ENCODE peak calls at places on chromosomes 7 and 10, in six cellular contexts. One of them, this sample, is unnamed. For H3K27me3, the result is how much of the 10 kb centered on the place peaks cover.

GRCh38 chr7:81618400-81619014 is 151.3 kb downstream of the HGF start:
- DNase-seq in H1: no peak
- DNase-seq in K562: no peak
- DNase-seq in HCT116: peak
- DNase-seq in SK-N-SH: no peak
- DNase-seq in HepG2: peak
- DNase-seq in this sample: no peak

GRCh38 chr10:3213174-3213573 is 40.6 kb upstream of the PITRM1 start:
- DNase-seq in SK-N-SH: no peak
- DNase-seq in HepG2: no peak
- DNase-seq in HCT116: no peak
- DNase-seq in K562: no peak
- DNase-seq in H1: no peak
- DNase-seq in this sample: no peak

GRCh38 chr7:151272877-151273276 is 24.4 kb upstream of the SMARCD3 start:
- DNase-seq in H1: no peak
- DNase-seq in K562: no peak
- DNase-seq in HepG2: no peak
- DNase-seq in HCT116: no peak
- DNase-seq in SK-N-SH: no peak
- DNase-seq in this sample: no peak

GRCh38 chr10:70592186-70592735 is 10.3 kb downstream of the PRF1 start:
- DNase-seq in H1: no peak
- DNase-seq in K562: no peak
- DNase-seq in SK-N-SH: no peak
- DNase-seq in HepG2: no peak
- DNase-seq in HCT116: no peak
- DNase-seq in this sample: no peak

GRCh38 chr10:124743188-124744046 is 761 bp downstream of the FAM53B start:
- DNase-seq in HCT116: no peak
- DNase-seq in K562: peak
- DNase-seq in SK-N-SH: peak
- DNase-seq in H1: no peak
- DNase-seq in HepG2: no peak
- DNase-seq in this sample: no peak

GRCh38 chr10:119653209-119653608 is 2.0 kb downstream of the BAG3 start:
- DNase-seq in HepG2: no peak
- DNase-seq in HCT116: no peak
- DNase-seq in K562: no peak
- DNase-seq in SK-N-SH: no peak
- DNase-seq in H1: no peak
- DNase-seq in this sample: no peak

GRCh38 chr7:70389752-70390151 is 742.2 kb upstream of the GALNT17 start:
- DNase-seq in H1: no peak
- DNase-seq in HepG2: no peak
- DNase-seq in HCT116: no peak
- DNase-seq in K562: no peak
- DNase-seq in SK-N-SH: no peak
- DNase-seq in this sample: no peak

GRCh38 chr7:108253275-108254044 is 123.3 kb upstream of the LAMB4 start:
- DNase-seq in H1: no peak
- DNase-seq in SK-N-SH: no peak
- DNase-seq in HCT116: no peak
- DNase-seq in K562: no peak
- DNase-seq in HepG2: no peak
- DNase-seq in this sample: no peak

GRCh38 chr7:98943336-98943735 is 65.0 kb downstream of the TRRAP start:
- DNase-seq in K562: no peak
- DNase-seq in HCT116: no peak
- DNase-seq in SK-N-SH: no peak
- DNase-seq in HepG2: no peak
- DNase-seq in H1: no peak
- DNase-seq in this sample: no peak

GRCh38 chr7:37216156-37216839 is 232.4 kb downstream of the ELMO1 start:
- DNase-seq in HCT116: no peak
- DNase-seq in K562: no peak
- DNase-seq in H1: no peak
- DNase-seq in HepG2: no peak
- DNase-seq in SK-N-SH: no peak
- DNase-seq in this sample: no peak

GRCh38 chr10:23158370-23158769 is 33.7 kb upstream of the PTF1A start:
- DNase-seq in K562: peak
- DNase-seq in H1: no peak
- DNase-seq in SK-N-SH: peak
- DNase-seq in HepG2: peak
- DNase-seq in HCT116: peak
- DNase-seq in this sample: peak

GRCh38 chr10:60845038-60845437 is 66.8 kb downstream of the CDK1 start:
- DNase-seq in HCT116: no peak
- DNase-seq in H1: no peak
- DNase-seq in HepG2: no peak
- DNase-seq in K562: no peak
- DNase-seq in SK-N-SH: no peak
- DNase-seq in this sample: no peak

GRCh38 chr10:65501259-65501658 is 1424.6 kb upstream of the LRRTM3 start:
- DNase-seq in HepG2: peak
- DNase-seq in SK-N-SH: no peak
- DNase-seq in H1: no peak
- DNase-seq in K562: no peak
- DNase-seq in HCT116: no peak
- DNase-seq in this sample: no peak

GRCh38 chr10:34670101-34670500 is 145.0 kb downstream of the PARD3 start:
- DNase-seq in SK-N-SH: no peak
- DNase-seq in K562: no peak
- DNase-seq in HCT116: no peak
- DNase-seq in H1: no peak
- DNase-seq in HepG2: no peak
- DNase-seq in this sample: no peak

GRCh38 chr7:122262246-122262645 is 42.3 kb downstream of the FEZF1 start:
- DNase-seq in HepG2: no peak
- DNase-seq in K562: no peak
- DNase-seq in HCT116: no peak
- DNase-seq in H1: no peak
- DNase-seq in SK-N-SH: no peak
- DNase-seq in this sample: no peak

GRCh38 chr7:96026606-96027005 is 254.3 kb downstream of the DYNC1I1 start:
- DNase-seq in HepG2: no peak
- DNase-seq in HCT116: no peak
- DNase-seq in H1: no peak
- DNase-seq in K562: no peak
- DNase-seq in SK-N-SH: no peak
- DNase-seq in this sample: no peak

GRCh38 chr7:134571746-134572461 is 23.0 kb downstream of the AKR1B15 start:
- DNase-seq in H1: no peak
- DNase-seq in K562: no peak
- DNase-seq in SK-N-SH: no peak
- DNase-seq in HCT116: no peak
- DNase-seq in HepG2: no peak
- DNase-seq in this sample: no peak

GRCh38 chr7:290554-291301 is 758 bp downstream of the FOXL3 start:
- DNase-seq in HepG2: no peak
- DNase-seq in H1: no peak
- DNase-seq in SK-N-SH: peak
- DNase-seq in HCT116: no peak
- DNase-seq in K562: no peak
- DNase-seq in this sample: no peak

DNA sequence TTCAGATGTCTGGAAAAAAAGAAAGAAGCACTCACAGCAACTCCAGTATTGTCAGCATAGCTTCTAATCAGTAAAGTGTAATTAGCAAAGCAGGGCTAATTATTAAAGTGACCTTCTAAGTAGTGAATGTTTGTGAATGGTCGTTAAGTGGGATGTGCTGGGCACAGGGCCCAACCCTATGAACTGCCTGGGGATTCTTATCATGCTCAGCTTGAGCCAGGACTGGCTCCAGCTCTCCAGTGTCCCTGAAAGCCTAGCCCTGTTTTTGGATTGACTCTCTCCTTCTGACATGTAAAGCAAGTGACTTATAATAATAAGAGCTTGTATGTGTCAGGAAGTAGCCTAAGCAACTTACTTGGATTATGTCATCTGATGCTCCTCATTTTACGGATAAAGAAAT is 9.5 kb upstream of the TBX20 start:
- DNase-seq in HCT116: no peak
- DNase-seq in K562: no peak
- DNase-seq in HepG2: no peak
- DNase-seq in SK-N-SH: peak
- DNase-seq in H1: no peak
- DNase-seq in this sample: no peak
- H3K27me3 ChIP-seq in HCT116: under half
- H3K27me3 ChIP-seq in K562: under half
- H3K27me3 ChIP-seq in HepG2: under half
- H3K27me3 ChIP-seq in SK-N-SH: under half
- H3K27me3 ChIP-seq in H1: under half
- H3K27me3 ChIP-seq in this sample: half or more

DNA sequence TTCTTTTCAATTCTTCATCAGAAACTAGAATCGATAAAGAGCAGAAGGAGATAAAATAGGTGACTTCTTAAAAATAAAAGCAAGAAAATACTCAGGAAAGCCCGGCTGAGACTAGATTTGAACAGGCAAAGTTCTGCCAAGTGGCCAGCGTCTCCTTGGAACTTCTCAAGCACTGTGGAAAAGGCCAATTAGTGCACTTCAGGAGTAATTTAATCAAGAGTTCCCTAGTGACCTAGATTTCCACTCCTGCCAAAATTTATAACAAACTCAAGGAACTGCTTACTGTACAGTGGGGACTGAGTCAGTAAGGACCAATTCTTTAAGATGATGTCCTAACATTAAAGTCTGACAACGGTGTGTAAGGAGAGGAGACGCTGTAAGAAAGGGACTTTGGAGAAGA is 57.3 kb downstream of the CHCHD3 start:
- DNase-seq in SK-N-SH: no peak
- DNase-seq in HepG2: no peak
- DNase-seq in K562: no peak
- DNase-seq in HCT116: no peak
- DNase-seq in H1: no peak
- DNase-seq in this sample: no peak
- TF ChIP-seq YY1 in SK-N-SH: no peak
- TF ChIP-seq YY1 in HepG2: no peak
- TF ChIP-seq YY1 in K562: no peak
- TF ChIP-seq YY1 in HCT116: no peak
- TF ChIP-seq YY1 in H1: no peak
- TF ChIP-seq YY1 in this sample: no peak

GRCh38 chr7:157849341-157849596 is 512.5 kb downstream of the DNAJB6 start:
- DNase-seq in K562: no peak
- DNase-seq in HCT116: no peak
- DNase-seq in HepG2: no peak
- DNase-seq in SK-N-SH: no peak
- DNase-seq in H1: no peak
- DNase-seq in this sample: no peak

GRCh38 chr7:157848508-157849340 is 511.9 kb downstream of the DNAJB6 start:
- DNase-seq in HCT116: no peak
- DNase-seq in HepG2: no peak
- DNase-seq in H1: no peak
- DNase-seq in SK-N-SH: no peak
- DNase-seq in K562: no peak
- DNase-seq in this sample: no peak

GRCh38 chr7:157850481-157851444 is 514.0 kb downstream of the DNAJB6 start:
- DNase-seq in HepG2: no peak
- DNase-seq in HCT116: no peak
- DNase-seq in H1: no peak
- DNase-seq in K562: no peak
- DNase-seq in SK-N-SH: no peak
- DNase-seq in this sample: no peak

GRCh38 chr7:157851501-157852067 is 514.8 kb downstream of the DNAJB6 start:
- DNase-seq in SK-N-SH: no peak
- DNase-seq in HCT116: peak
- DNase-seq in H1: no peak
- DNase-seq in HepG2: peak
- DNase-seq in K562: no peak
- DNase-seq in this sample: no peak

GRCh38 chr7:157849726-157850125 is 512.9 kb downstream of the DNAJB6 start:
- DNase-seq in HepG2: no peak
- DNase-seq in K562: no peak
- DNase-seq in SK-N-SH: no peak
- DNase-seq in H1: no peak
- DNase-seq in HCT116: no peak
- DNase-seq in this sample: no peak
- H3K27me3 ChIP-seq in HepG2: under half
- H3K27me3 ChIP-seq in K562: half or more
- H3K27me3 ChIP-seq in SK-N-SH: under half
- H3K27me3 ChIP-seq in H1: under half
- H3K27me3 ChIP-seq in HCT116: under half
- H3K27me3 ChIP-seq in this sample: under half

GRCh38 chr7:79137942-79138341 is 315.5 kb downstream of the MAGI2 start:
- DNase-seq in HCT116: no peak
- DNase-seq in SK-N-SH: no peak
- DNase-seq in K562: no peak
- DNase-seq in H1: no peak
- DNase-seq in HepG2: no peak
- DNase-seq in this sample: no peak

GRCh38 chr7:79142706-79143105 is 310.8 kb downstream of the MAGI2 start:
- DNase-seq in HCT116: no peak
- DNase-seq in H1: no peak
- DNase-seq in K562: no peak
- DNase-seq in HepG2: no peak
- DNase-seq in SK-N-SH: no peak
- DNase-seq in this sample: no peak

DNA sequence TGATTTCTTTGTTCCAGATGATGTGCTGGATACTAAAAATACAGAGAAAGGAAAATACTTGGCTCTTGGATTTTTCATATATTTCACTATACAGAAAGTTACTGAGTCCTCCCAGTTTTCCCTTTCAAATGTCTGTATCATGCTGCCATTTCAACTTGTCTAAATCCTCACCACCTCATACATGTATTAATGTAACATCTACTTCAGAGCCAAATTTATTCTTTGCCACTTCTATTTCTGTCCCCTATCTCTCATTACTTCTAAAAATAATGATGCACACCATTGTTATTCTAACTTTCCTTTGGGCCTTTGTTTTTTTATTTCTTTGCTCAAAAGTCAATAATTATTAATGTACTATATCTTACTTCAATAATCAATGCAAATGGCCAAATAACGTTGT is 312.2 kb downstream of the MAGI2 start:
- DNase-seq in HCT116: no peak
- DNase-seq in HepG2: no peak
- DNase-seq in SK-N-SH: no peak
- DNase-seq in H1: no peak
- DNase-seq in K562: no peak
- DNase-seq in this sample: no peak
- TF ChIP-seq YY1 in HCT116: no peak
- TF ChIP-seq YY1 in HepG2: no peak
- TF ChIP-seq YY1 in SK-N-SH: no peak
- TF ChIP-seq YY1 in H1: no peak
- TF ChIP-seq YY1 in K562: no peak
- TF ChIP-seq YY1 in this sample: no peak

GRCh38 chr10:97765201-97765600 is 6.6 kb downstream of the SFRP5 start:
- DNase-seq in SK-N-SH: no peak
- DNase-seq in H1: no peak
- DNase-seq in HepG2: no peak
- DNase-seq in K562: no peak
- DNase-seq in HCT116: no peak
- DNase-seq in this sample: no peak
- H3K27me3 ChIP-seq in SK-N-SH: under half
- H3K27me3 ChIP-seq in H1: under half
- H3K27me3 ChIP-seq in HepG2: under half
- H3K27me3 ChIP-seq in K562: under half
- H3K27me3 ChIP-seq in HCT116: under half
- H3K27me3 ChIP-seq in this sample: under half